ENCODE peak calls at places on chromosomes 6 and 20, in eight cellular contexts. One of them, this sample, is unnamed.
A peak's percentile ranks its signal among the peaks of the same experiment; 100 is the strongest.

GRCh38 chr6:33249732-33250625 is 21.7 kb downstream of the VPS52 start:
- DNase-seq in AG10803: peak; percentile 79
- DNase-seq in heart left ventricle: peak; percentile 62
- DNase-seq in cardiac muscle cell: peak; percentile 69
- DNase-seq in astrocyte: peak; percentile 76
- DNase-seq in osteoblast: peak; percentile 78
- DNase-seq in A549: no peak
- DNase-seq in spleen: peak; percentile 78
- DNase-seq in this sample: peak; percentile 76

GRCh38 chr6:148422085-148422484 is 79.4 kb downstream of the SASH1 start:
- DNase-seq in A549: no peak
- DNase-seq in cardiac muscle cell: no peak
- DNase-seq in astrocyte: no peak
- DNase-seq in AG10803: no peak
- DNase-seq in spleen: no peak
- DNase-seq in heart left ventricle: no peak
- DNase-seq in osteoblast: no peak
- DNase-seq in this sample: no peak

GRCh38 chr20:62321521-62321948 is 18.7 kb downstream of the ADRM1 start:
- DNase-seq in cardiac muscle cell: no peak
- DNase-seq in osteoblast: no peak
- DNase-seq in astrocyte: no peak
- DNase-seq in AG10803: no peak
- DNase-seq in heart left ventricle: no peak
- DNase-seq in spleen: no peak
- DNase-seq in A549: peak; percentile 62
- DNase-seq in this sample: peak; percentile 36

GRCh38 chr20:53068241-53068640 is 96.1 kb downstream of the TSHZ2 start:
- DNase-seq in spleen: no peak
- DNase-seq in heart left ventricle: no peak
- DNase-seq in A549: no peak
- DNase-seq in astrocyte: no peak
- DNase-seq in cardiac muscle cell: no peak
- DNase-seq in AG10803: no peak
- DNase-seq in osteoblast: no peak
- DNase-seq in this sample: no peak

GRCh38 chr6:35259946-35260626 is 551 bp downstream of the ZNF76 start:
- DNase-seq in heart left ventricle: peak; percentile 86
- DNase-seq in osteoblast: no peak
- DNase-seq in spleen: no peak
- DNase-seq in AG10803: peak; percentile 25
- DNase-seq in A549: peak; percentile 70
- DNase-seq in cardiac muscle cell: peak; percentile 64
- DNase-seq in astrocyte: no peak
- DNase-seq in this sample: peak; percentile 35

GRCh38 chr6:81984599-81984998 is 232.1 kb upstream of the TENT5A start:
- DNase-seq in heart left ventricle: no peak
- DNase-seq in spleen: no peak
- DNase-seq in astrocyte: no peak
- DNase-seq in cardiac muscle cell: no peak
- DNase-seq in AG10803: no peak
- DNase-seq in osteoblast: no peak
- DNase-seq in A549: no peak
- DNase-seq in this sample: no peak

GRCh38 chr20:63434599-63435378 is 37.7 kb downstream of the KCNQ2 start:
- DNase-seq in heart left ventricle: no peak
- DNase-seq in AG10803: peak; percentile 62
- DNase-seq in cardiac muscle cell: peak; percentile 47
- DNase-seq in osteoblast: peak; percentile 97
- DNase-seq in astrocyte: peak; percentile 11
- DNase-seq in A549: peak; percentile 89
- DNase-seq in spleen: peak; percentile 87
- DNase-seq in this sample: peak; percentile 55

GRCh38 chr6:135759831-135760230 is 91.7 kb upstream of the PDE7B start:
- DNase-seq in AG10803: no peak
- DNase-seq in cardiac muscle cell: peak; percentile 44
- DNase-seq in heart left ventricle: no peak
- DNase-seq in spleen: no peak
- DNase-seq in A549: peak; percentile 10
- DNase-seq in astrocyte: peak; percentile 14
- DNase-seq in osteoblast: no peak
- DNase-seq in this sample: peak; percentile 51

GRCh38 chr6:16206595-16207037 is 31.8 kb upstream of the GMPR start:
- DNase-seq in spleen: no peak
- DNase-seq in AG10803: peak; percentile 87
- DNase-seq in cardiac muscle cell: peak; percentile 85
- DNase-seq in A549: peak; percentile 49
- DNase-seq in astrocyte: peak; percentile 78
- DNase-seq in osteoblast: peak; percentile 90
- DNase-seq in heart left ventricle: no peak
- DNase-seq in this sample: peak; percentile 91

GRCh38 chr6:44737829-44738528 is 350.5 kb downstream of the CDC5L start:
- DNase-seq in AG10803: no peak
- DNase-seq in cardiac muscle cell: no peak
- DNase-seq in spleen: no peak
- DNase-seq in astrocyte: no peak
- DNase-seq in heart left ventricle: no peak
- DNase-seq in A549: no peak
- DNase-seq in osteoblast: no peak
- DNase-seq in this sample: peak; percentile 36

GRCh38 chr20:36742558-36742957 is 3.3 kb downstream of the NDRG3 start:
- DNase-seq in AG10803: no peak
- DNase-seq in spleen: no peak
- DNase-seq in A549: no peak
- DNase-seq in osteoblast: peak; percentile 50
- DNase-seq in astrocyte: no peak
- DNase-seq in cardiac muscle cell: no peak
- DNase-seq in heart left ventricle: no peak
- DNase-seq in this sample: no peak

GRCh38 chr6:152050451-152051195 is 243.1 kb downstream of the ESR1 start:
- DNase-seq in heart left ventricle: no peak
- DNase-seq in astrocyte: no peak
- DNase-seq in AG10803: no peak
- DNase-seq in cardiac muscle cell: no peak
- DNase-seq in A549: no peak
- DNase-seq in osteoblast: no peak
- DNase-seq in spleen: no peak
- DNase-seq in this sample: no peak

GRCh38 chr6:71510057-71510713 is 221.6 kb downstream of the OGFRL1 start:
- DNase-seq in astrocyte: peak; percentile 68
- DNase-seq in AG10803: peak; percentile 80
- DNase-seq in spleen: peak; percentile 68
- DNase-seq in A549: peak; percentile 25
- DNase-seq in heart left ventricle: peak; percentile 57
- DNase-seq in osteoblast: peak; percentile 73
- DNase-seq in cardiac muscle cell: peak; percentile 80
- DNase-seq in this sample: peak; percentile 91

DNA sequence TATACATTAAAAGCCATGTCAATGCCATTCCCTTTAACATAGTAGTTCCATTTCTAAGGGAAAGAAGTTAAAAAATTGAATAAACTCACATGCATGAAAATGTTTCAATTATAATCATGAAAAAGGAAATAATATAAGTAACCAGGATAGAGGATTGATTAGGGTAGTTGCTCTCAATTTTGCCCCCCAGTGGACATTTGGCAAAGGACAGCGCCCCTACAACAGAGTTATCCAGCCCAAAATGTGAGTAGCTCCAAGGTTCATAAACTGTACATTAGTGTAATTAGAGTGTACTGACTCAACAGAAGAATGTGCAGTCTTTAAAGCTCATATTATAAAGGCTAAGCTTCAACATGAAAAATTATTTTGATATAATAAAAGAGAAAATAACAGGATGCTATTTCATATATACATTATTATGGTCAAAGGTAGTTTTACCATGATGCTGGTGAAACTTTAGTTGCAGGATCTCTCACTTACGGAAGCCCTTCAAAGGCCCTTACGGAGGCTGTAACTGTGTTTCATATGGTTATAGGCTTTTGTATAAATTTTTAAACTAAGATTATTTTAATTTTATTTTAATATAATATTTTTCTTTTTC is 403.4 kb downstream of the PLCB1 start:
- DNase-seq in osteoblast: no peak
- DNase-seq in cardiac muscle cell: peak; percentile 32
- DNase-seq in AG10803: peak; percentile 4
- DNase-seq in astrocyte: no peak
- DNase-seq in heart left ventricle: no peak
- DNase-seq in A549: peak; percentile 33
- DNase-seq in spleen: no peak
- DNase-seq in this sample: peak; percentile 34
- TF ChIP-seq CTCF in osteoblast: peak; percentile 62
- TF ChIP-seq CTCF in cardiac muscle cell: peak; percentile 63
- TF ChIP-seq CTCF in AG10803: peak; percentile 65
- TF ChIP-seq CTCF in astrocyte: peak; percentile 66
- TF ChIP-seq CTCF in heart left ventricle: peak; percentile 22
- TF ChIP-seq CTCF in A549: peak; percentile 45
- TF ChIP-seq CTCF in spleen: peak; percentile 45
- TF ChIP-seq CTCF in this sample: peak; percentile 77

DNA sequence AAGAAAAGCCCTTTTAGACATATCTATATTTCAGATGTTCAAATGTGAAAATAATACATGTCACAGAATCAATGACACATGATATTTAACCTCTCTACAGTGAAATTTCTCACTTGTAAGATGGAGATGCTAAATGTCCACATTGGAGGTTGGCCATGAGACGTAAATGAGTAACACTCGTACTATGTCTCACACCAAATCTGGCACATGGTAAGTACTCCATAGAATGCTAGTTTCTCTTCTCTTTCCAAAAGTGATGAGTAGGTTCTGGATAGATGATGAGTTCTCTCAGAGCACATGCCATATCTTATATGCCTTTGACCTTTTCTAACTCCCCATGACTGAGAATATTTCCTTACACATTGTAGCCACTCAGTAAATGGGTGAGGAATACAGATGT is 17.7 kb downstream of the GFOD1 start:
- DNase-seq in astrocyte: no peak
- DNase-seq in AG10803: no peak
- DNase-seq in cardiac muscle cell: no peak
- DNase-seq in osteoblast: no peak
- DNase-seq in A549: no peak
- DNase-seq in spleen: no peak
- DNase-seq in heart left ventricle: no peak
- DNase-seq in this sample: no peak
- H3K4me3 ChIP-seq in astrocyte: no peak overlapping the region
- H3K4me3 ChIP-seq in AG10803: no peak overlapping the region
- H3K4me3 ChIP-seq in cardiac muscle cell: no peak overlapping the region
- H3K4me3 ChIP-seq in osteoblast: no peak overlapping the region
- H3K4me3 ChIP-seq in A549: no peak overlapping the region
- H3K4me3 ChIP-seq in spleen: no peak overlapping the region
- H3K4me3 ChIP-seq in heart left ventricle: no peak overlapping the region
- H3K4me3 ChIP-seq in this sample: no peak overlapping the region

GRCh38 chr6:116144590-116144989 is 18.7 kb upstream of the COL10A1 start:
- DNase-seq in heart left ventricle: no peak
- DNase-seq in spleen: no peak
- DNase-seq in cardiac muscle cell: peak; percentile 92
- DNase-seq in astrocyte: peak; percentile 96
- DNase-seq in osteoblast: peak; percentile 84
- DNase-seq in AG10803: peak; percentile 86
- DNase-seq in A549: no peak
- DNase-seq in this sample: peak; percentile 93

GRCh38 chr6:116136933-116137340 is 11.0 kb upstream of the COL10A1 start:
- DNase-seq in spleen: no peak
- DNase-seq in A549: no peak
- DNase-seq in AG10803: peak; percentile 36
- DNase-seq in cardiac muscle cell: peak; percentile 49
- DNase-seq in osteoblast: peak; percentile 65
- DNase-seq in heart left ventricle: no peak
- DNase-seq in astrocyte: peak; percentile 48
- DNase-seq in this sample: peak; percentile 14

GRCh38 chr6:116136373-116136772 is 10.4 kb upstream of the COL10A1 start:
- DNase-seq in spleen: no peak
- DNase-seq in astrocyte: peak; percentile 17
- DNase-seq in AG10803: no peak
- DNase-seq in heart left ventricle: no peak
- DNase-seq in osteoblast: no peak
- DNase-seq in cardiac muscle cell: no peak
- DNase-seq in A549: no peak
- DNase-seq in this sample: no peak

DNA sequence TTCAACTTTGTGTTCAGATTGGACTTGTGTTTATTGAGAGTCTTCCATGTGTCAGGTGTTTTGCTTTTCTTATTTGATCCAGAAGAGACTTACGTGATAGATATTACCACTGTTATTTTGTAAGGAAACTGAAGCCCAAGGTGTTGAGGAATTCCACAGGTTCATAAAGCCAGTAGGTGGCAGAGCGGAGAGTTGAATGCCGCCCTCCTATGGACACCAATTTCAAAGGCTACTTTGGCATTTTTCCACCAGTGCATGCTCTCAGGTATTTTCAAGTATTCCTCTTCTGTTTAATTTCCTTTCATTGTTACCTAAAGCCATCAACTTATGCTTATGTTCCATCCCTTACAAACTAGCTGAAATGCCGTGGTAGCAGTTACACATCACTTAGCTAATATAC is 14.0 kb upstream of the COL10A1 start:
- DNase-seq in cardiac muscle cell: no peak
- DNase-seq in osteoblast: no peak
- DNase-seq in heart left ventricle: no peak
- DNase-seq in AG10803: no peak
- DNase-seq in astrocyte: no peak
- DNase-seq in A549: no peak
- DNase-seq in spleen: no peak
- DNase-seq in this sample: no peak
- TF ChIP-seq CTCF in cardiac muscle cell: no peak
- TF ChIP-seq CTCF in osteoblast: no peak
- TF ChIP-seq CTCF in heart left ventricle: no peak
- TF ChIP-seq CTCF in AG10803: no peak
- TF ChIP-seq CTCF in astrocyte: no peak
- TF ChIP-seq CTCF in A549: peak; percentile 15
- TF ChIP-seq CTCF in spleen: no peak
- TF ChIP-seq CTCF in this sample: peak; percentile 4

GRCh38 chr6:107985701-107986100 is 27.7 kb upstream of the SEC63 start:
- DNase-seq in cardiac muscle cell: no peak
- DNase-seq in spleen: no peak
- DNase-seq in A549: no peak
- DNase-seq in astrocyte: no peak
- DNase-seq in AG10803: no peak
- DNase-seq in osteoblast: no peak
- DNase-seq in heart left ventricle: no peak
- DNase-seq in this sample: no peak

GRCh38 chr6:107991061-107991460 is 33.1 kb upstream of the SEC63 start:
- DNase-seq in osteoblast: peak; percentile 43
- DNase-seq in astrocyte: no peak
- DNase-seq in AG10803: peak; percentile 3
- DNase-seq in spleen: no peak
- DNase-seq in A549: no peak
- DNase-seq in heart left ventricle: no peak
- DNase-seq in cardiac muscle cell: peak; percentile 11
- DNase-seq in this sample: peak; percentile 13

GRCh38 chr6:107987805-107988204 is 29.8 kb upstream of the SEC63 start:
- DNase-seq in A549: no peak
- DNase-seq in osteoblast: no peak
- DNase-seq in AG10803: no peak
- DNase-seq in spleen: no peak
- DNase-seq in cardiac muscle cell: no peak
- DNase-seq in heart left ventricle: no peak
- DNase-seq in astrocyte: no peak
- DNase-seq in this sample: no peak

GRCh38 chr6:107989166-107990094 is 31.4 kb upstream of the SEC63 start:
- DNase-seq in cardiac muscle cell: no peak
- DNase-seq in spleen: no peak
- DNase-seq in AG10803: no peak
- DNase-seq in astrocyte: no peak
- DNase-seq in heart left ventricle: no peak
- DNase-seq in A549: no peak
- DNase-seq in osteoblast: peak; percentile 18
- DNase-seq in this sample: no peak

GRCh38 chr6:107988570-107988969 is 30.6 kb upstream of the SEC63 start:
- DNase-seq in astrocyte: no peak
- DNase-seq in heart left ventricle: no peak
- DNase-seq in AG10803: no peak
- DNase-seq in A549: no peak
- DNase-seq in cardiac muscle cell: no peak
- DNase-seq in osteoblast: no peak
- DNase-seq in spleen: no peak
- DNase-seq in this sample: no peak
- H3K4me3 ChIP-seq in astrocyte: no peak overlapping the region
- H3K4me3 ChIP-seq in heart left ventricle: no peak overlapping the region
- H3K4me3 ChIP-seq in AG10803: no peak overlapping the region
- H3K4me3 ChIP-seq in A549: no peak overlapping the region
- H3K4me3 ChIP-seq in cardiac muscle cell: no peak overlapping the region
- H3K4me3 ChIP-seq in osteoblast: no peak overlapping the region
- H3K4me3 ChIP-seq in spleen: no peak overlapping the region
- H3K4me3 ChIP-seq in this sample: no peak overlapping the region

This sample was measured in choroid plexus epithelial cell.